ENCODE peak calls at places on chromosome 11, in seven cellular contexts. R is tibial nerve, G is upper lobe of right lung, E is fibroblast of lung, U is NT2/D1, X is neural crest cell, B is ovary. P is an unnamed sample.

GRCh38 chr11:123302751-123303195 is 107.7 kb upstream of the CLMP start:
- DNase-seq in U (no peak), X (no peak), G (no peak), E (peak; percentile 65), R (no peak), B (no peak), P (no peak)

GRCh38 chr11:106821291-106821690 is 197.0 kb downstream of the GUCY1A2 start:
- DNase-seq in R (no peak), G (no peak), U (no peak), X (no peak), E (no peak), B (no peak), P (no peak)

GRCh38 chr11:104772806-104773241 is 125.4 kb downstream of the CASP12 start:
- DNase-seq in E (peak; percentile 95), U (no peak), X (no peak), R (peak; percentile 14), B (no peak), G (no peak), P (no peak)

GRCh38 chr11:46064221-46064620 is 57.0 kb downstream of the PHF21A start:
- DNase-seq in R (no peak), B (no peak), U (no peak), X (no peak), E (peak; percentile 55), G (no peak), P (no peak)

GRCh38 chr11:62104816-62105610 is 18.8 kb upstream of the INCENP start:
- DNase-seq in X (no peak), G (no peak), U (no peak), E (peak; percentile 42), R (peak; percentile 29), B (peak; percentile 62), P (no peak)

GRCh38 chr11:69035959-69036340 is 12.8 kb upstream of the TPCN2 start:
- DNase-seq in B (peak; percentile 61), R (peak; percentile 30), G (no peak), E (peak; percentile 30), U (no peak), X (no peak), P (no peak)

GRCh38 chr11:1209371-1210057 is 13.4 kb upstream of the MUC5B start:
- DNase-seq in X (no peak), R (no peak), B (no peak), U (no peak), E (no peak), G (peak; percentile 50), P (no peak)

GRCh38 chr11:100830978-100831732 is 144.1 kb downstream of the ARHGAP42 start:
- DNase-seq in R (peak; percentile 67), B (no peak), U (no peak), E (peak; percentile 76), G (no peak), X (no peak), P (no peak)

GRCh38 chr11:119340335-119341221 is at the start of gene C1QTNF5:
- DNase-seq in E (peak; percentile 71), B (peak; percentile 82), G (peak; percentile 88), X (no peak), R (peak; percentile 92), U (no peak), P (no peak)

P was measured in activated T-helper 1 cell treated with Interleukin-2 at 50 U/mL for 16 hours.